ENCODE peak calls at places on chromosomes 4 and X, in eight cellular contexts. F, C, K, T, R, M, D and B are unnamed samples. For H3K4me1, the result is how much of the 10 kb centered on the place peaks cover.

GRCh38 chr4:174423257-174423944 is 98.9 kb downstream of the HPGD start:
- DNase-seq in T (peak), D (peak), M (no peak), F (peak), R (no peak), K (peak), C (no peak), B (peak)

GRCh38 chrX:153659268-153659667 is 12.3 kb downstream of the DUSP9 start:
- DNase-seq in M (no peak), D (no peak), T (no peak), K (no peak), C (no peak), R (no peak), F (no peak), B (no peak)

GRCh38 chrX:140701480-140701879 is 8.1 kb upstream of the LINC00632 start:
- DNase-seq in M (no peak), C (no peak), F (no peak), T (peak), R (no peak), K (peak), D (no peak), B (no peak)

GRCh38 chr4:75011131-75011795 is 78.3 kb downstream of the PARM1 start:
- DNase-seq in T (no peak), M (no peak), K (no peak), R (no peak), C (no peak), D (no peak), F (no peak), B (no peak)

GRCh38 chr4:143336828-143337599 is at the start of gene GAB1:
- DNase-seq in C (peak), D (peak), M (peak), F (peak), T (peak), R (peak), K (peak), B (peak)

GRCh38 chr4:108417923-108418322 is 202.5 kb upstream of the RPL34 start:
- DNase-seq in M (no peak), R (no peak), C (no peak), D (no peak), F (no peak), K (no peak), T (no peak), B (no peak)

GRCh38 chrX:20452487-20452886 is 185.8 kb upstream of the RPS6KA3 start:
- DNase-seq in T (no peak), K (no peak), M (no peak), R (no peak), C (no peak), F (no peak), D (no peak), B (no peak)

GRCh38 chrX:12894074-12894691 is 12.2 kb upstream of the TLR8 start:
- DNase-seq in M (no peak), F (no peak), K (no peak), T (peak), C (no peak), R (no peak), D (no peak), B (peak)

GRCh38 chr4:151806511-151806927 is 45.7 kb upstream of the GATB start:
- DNase-seq in D (peak), M (no peak), T (peak), R (peak), K (no peak), F (no peak), C (no peak), B (peak)

GRCh38 chr4:13441506-13441905 is 42.6 kb downstream of the RAB28 start:
- DNase-seq in T (no peak), M (no peak), R (no peak), K (no peak), C (no peak), F (no peak), D (no peak), B (no peak)

GRCh38 chrX:15475021-15475420 is 18.1 kb downstream of the PIR start:
- DNase-seq in F (no peak), R (no peak), C (no peak), K (no peak), M (no peak), T (no peak), D (no peak), B (no peak)

GRCh38 chr4:3286335-3287175 is 6.3 kb upstream of the RGS12 start:
- DNase-seq in C (no peak), M (no peak), D (no peak), T (no peak), K (no peak), R (no peak), F (no peak), B (peak)

GRCh38 chr4:37802068-37802666 is 24.3 kb upstream of the PGM2 start:
- DNase-seq in T (peak), F (no peak), R (peak), K (peak), M (no peak), D (peak), C (peak), B (peak)

GRCh38 chrX:31353095-31353494 is 281.3 kb upstream of the FTHL17 start:
- DNase-seq in C (no peak), T (peak), K (no peak), F (no peak), D (no peak), R (no peak), M (no peak), B (no peak)

GRCh38 chr4:47705326-47705981 is 132.4 kb downstream of the CORIN start:
- DNase-seq in C (no peak), R (no peak), D (no peak), T (peak), K (no peak), F (no peak), M (no peak), B (no peak)

GRCh38 chr4:60589425-60589824 is 610.7 kb upstream of the ADGRL3 start:
- DNase-seq in D (no peak), M (no peak), T (no peak), C (no peak), K (no peak), R (peak), F (no peak), B (no peak)

GRCh38 chrX:3712080-3712869 is 1.2 kb downstream of the PRKX start:
- DNase-seq in R (peak), C (no peak), K (peak), F (no peak), T (peak), D (no peak), M (no peak), B (no peak)

GRCh38 chrX:65406532-65406931 is 128.1 kb downstream of the LAS1L start:
- DNase-seq in T (no peak), K (no peak), R (no peak), F (no peak), D (no peak), M (no peak), C (no peak), B (no peak)

GRCh38 chrX:45900751-45901150 is 644.5 kb downstream of the ZNF674 start:
- DNase-seq in T (peak), C (no peak), M (no peak), R (no peak), D (no peak), F (no peak), K (no peak), B (no peak)

GRCh38 chr4:54215379-54216072 is 13.6 kb upstream of the PDGFRA start:
- DNase-seq in M (no peak), T (no peak), R (peak), C (no peak), K (no peak), F (no peak), D (no peak), B (no peak)

GRCh38 chrX:65034292-65034640 is 58.0 kb upstream of the ZC4H2 start:
- DNase-seq in C (no peak), T (no peak), D (no peak), M (no peak), R (no peak), K (no peak), F (no peak), B (no peak)

GRCh38 chr4:186074189-186074588 is 5.2 kb downstream of the TLR3 start:
- DNase-seq in F (no peak), K (no peak), M (no peak), R (no peak), C (peak), T (no peak), D (no peak), B (peak)

GRCh38 chr4:1770245-1770644 is 22.8 kb upstream of the FGFR3 start:
- DNase-seq in F (no peak), T (no peak), K (no peak), R (no peak), M (no peak), D (no peak), C (no peak), B (no peak)

GRCh38 chrX:50165727-50166126 is 35.1 kb downstream of the AKAP4 start:
- DNase-seq in R (no peak), C (no peak), K (no peak), T (no peak), D (no peak), F (no peak), M (no peak), B (no peak)

GRCh38 chr4:113979157-113979972 is at the start of gene ARSJ:
- DNase-seq in R (peak), D (peak), F (peak), T (peak), K (peak), C (peak), M (peak), B (peak)

GRCh38 chr4:110620352-110621327 is 2.2 kb downstream of the PITX2 start:
- DNase-seq in R (peak), T (no peak), C (no peak), M (peak), K (no peak), F (no peak), D (no peak), B (no peak)

GRCh38 chr4:77669911-77670590 is 64.4 kb downstream of the CXCL13 start:
- DNase-seq in C (no peak), M (no peak), T (no peak), K (peak), R (no peak), D (no peak), F (no peak), B (no peak)

GRCh38 chr4:64846417-64846816 is 437.2 kb upstream of the TECRL start:
- DNase-seq in K (no peak), M (no peak), R (no peak), C (no peak), F (no peak), D (no peak), T (no peak), B (no peak)

GRCh38 chr4:87054900-87055299 is 120.1 kb downstream of the AFF1 start:
- DNase-seq in C (no peak), F (no peak), R (no peak), K (no peak), M (no peak), T (no peak), D (no peak), B (peak)

GRCh38 chr4:98663226-98664006 is 5.0 kb upstream of the TSPAN5 start:
- DNase-seq in T (no peak), M (no peak), R (no peak), F (no peak), K (no peak), D (no peak), C (no peak), B (no peak)
- H3K4me1 ChIP-seq in T (under half), M (under half), R (under half), F (under half), K (under half), D (under half), C (under half), B (under half)

GRCh38 chr4:243407-243806 is 61.9 kb downstream of the ZNF732 start:
- DNase-seq in M (no peak), F (no peak), T (no peak), C (no peak), K (no peak), D (no peak), R (no peak), B (no peak)

GRCh38 chr4:244471-244870 is 60.8 kb downstream of the ZNF732 start:
- DNase-seq in F (no peak), R (peak), M (no peak), K (peak), D (no peak), T (peak), C (peak), B (peak)

GRCh38 chr4:242121-242848 is 63.0 kb downstream of the ZNF732 start:
- DNase-seq in M (peak), F (no peak), K (peak), C (peak), R (peak), T (peak), D (peak), B (peak)
- TF ChIP-seq CTCF in M (peak), F (peak), K (peak), C (peak), R (peak), T (peak), D (peak), B (peak)

GRCh38 chr4:76208005-76208765 is 5.4 kb downstream of the SCARB2 start:
- DNase-seq in T (peak), M (peak), C (peak), R (no peak), F (peak), D (peak), K (peak), B (peak)
- H3K4me1 ChIP-seq in T (under half), M (half or more), C (under half), R (under half), F (half or more), D (half or more), K (half or more), B (under half)

DNA sequence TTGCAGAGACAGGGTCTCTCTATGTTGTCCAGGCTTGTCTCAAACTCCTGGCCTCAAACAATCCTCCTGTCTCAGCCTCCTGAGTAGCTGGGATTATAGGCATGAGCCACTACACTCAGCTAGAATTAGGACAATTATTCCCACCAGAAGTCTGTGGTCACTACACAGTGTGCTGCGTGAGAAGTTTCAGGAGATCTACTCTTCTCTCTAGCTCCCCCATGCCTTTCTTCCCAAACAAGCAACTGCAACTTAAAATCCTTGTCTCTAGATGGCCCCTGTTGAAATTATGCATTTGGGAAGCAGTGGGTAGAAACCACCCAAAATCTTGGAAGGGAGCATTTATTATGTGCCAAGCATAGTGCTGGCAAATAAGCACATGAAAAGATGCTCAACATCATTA is 21.1 kb upstream of the MAP7D3 start:
- DNase-seq in D (no peak), R (no peak), T (no peak), K (no peak), F (no peak), M (no peak), C (no peak), B (no peak)
- TF ChIP-seq CTCF in D (no peak), R (peak), T (peak), K (no peak), F (no peak), M (no peak), C (no peak), B (no peak)

GRCh38 chr4:153573881-153574807 is 108.0 kb downstream of the TMEM131L start:
- DNase-seq in C (peak), D (peak), R (no peak), M (no peak), F (no peak), T (peak), K (peak), B (peak)
- H3K4me1 ChIP-seq in C (under half), D (under half), R (under half), M (under half), F (under half), T (under half), K (under half), B (under half)

GRCh38 chr4:126593626-126594025 is 1039.1 kb upstream of the INTU start:
- DNase-seq in T (no peak), F (no peak), K (no peak), M (no peak), C (no peak), D (no peak), R (no peak), B (no peak)

GRCh38 chr4:126595643-126596042 is 1037.1 kb upstream of the INTU start:
- DNase-seq in C (no peak), M (no peak), T (no peak), F (no peak), R (no peak), D (no peak), K (no peak), B (no peak)

GRCh38 chr4:126591583-126591982 is 1041.2 kb upstream of the INTU start:
- DNase-seq in R (no peak), F (no peak), T (peak), M (no peak), C (no peak), D (no peak), K (no peak), B (no peak)

GRCh38 chr4:126592088-126592487 is 1040.7 kb upstream of the INTU start:
- DNase-seq in K (no peak), T (peak), M (no peak), F (no peak), R (no peak), D (no peak), C (no peak), B (no peak)
- TF ChIP-seq CTCF in K (no peak), T (peak), M (no peak), F (peak), R (peak), D (peak), C (no peak), B (peak)

GRCh38 chr4:61773655-61774245 is 573.6 kb downstream of the ADGRL3 start:
- DNase-seq in R (no peak), T (no peak), F (no peak), K (no peak), M (no peak), C (no peak), D (no peak), B (no peak)

GRCh38 chr4:61772116-61772515 is 572.0 kb downstream of the ADGRL3 start:
- DNase-seq in M (no peak), K (no peak), T (no peak), F (no peak), C (no peak), R (no peak), D (no peak), B (no peak)

GRCh38 chr4:61770456-61770855 is 570.3 kb downstream of the ADGRL3 start:
- DNase-seq in D (no peak), K (no peak), F (no peak), M (no peak), R (no peak), T (no peak), C (no peak), B (no peak)
- H3K4me1 ChIP-seq in D (under half), K (under half), F (under half), M (under half), R (under half), T (under half), C (under half), B (under half)

GRCh38 chr4:8391972-8392371 is 48.6 kb downstream of the ACOX3 start:
- DNase-seq in F (no peak), D (peak), K (peak), R (no peak), C (peak), M (no peak), T (peak), B (no peak)

GRCh38 chr4:8394125-8394524 is 46.4 kb downstream of the ACOX3 start:
- DNase-seq in K (peak), C (peak), T (peak), F (no peak), M (peak), R (no peak), D (peak), B (peak)

GRCh38 chr4:8392591-8393190 is 47.8 kb downstream of the ACOX3 start:
- DNase-seq in C (no peak), R (no peak), K (no peak), T (peak), D (no peak), F (no peak), M (no peak), B (no peak)

GRCh38 chr4:8394806-8395205 is 45.7 kb downstream of the ACOX3 start:
- DNase-seq in F (no peak), D (no peak), C (no peak), T (no peak), M (no peak), K (no peak), R (no peak), B (no peak)

GRCh38 chr4:8393593-8394038 is 46.9 kb downstream of the ACOX3 start:
- DNase-seq in F (peak), T (peak), M (no peak), D (peak), R (no peak), K (peak), C (peak), B (peak)
- TF ChIP-seq CTCF in F (peak), T (peak), M (no peak), D (no peak), R (no peak), K (no peak), C (no peak), B (no peak)

GRCh38 chr4:106670911-106671310 is 302.3 kb upstream of the GIMD1 start:
- DNase-seq in C (no peak), K (no peak), T (no peak), F (no peak), R (no peak), D (no peak), M (no peak), B (no peak)

GRCh38 chr4:106671711-106672110 is 303.1 kb upstream of the GIMD1 start:
- DNase-seq in F (no peak), T (no peak), R (no peak), C (no peak), D (no peak), K (no peak), M (no peak), B (no peak)

GRCh38 chr4:106681381-106681921 is 312.9 kb upstream of the GIMD1 start:
- DNase-seq in M (peak), K (no peak), R (no peak), F (no peak), C (no peak), T (no peak), D (no peak), B (no peak)

GRCh38 chr4:106679063-106679462 is 310.5 kb upstream of the GIMD1 start:
- DNase-seq in M (no peak), K (no peak), R (no peak), T (no peak), C (no peak), F (no peak), D (no peak), B (no peak)

GRCh38 chr4:106676173-106676921 is 307.8 kb upstream of the GIMD1 start:
- DNase-seq in C (no peak), K (no peak), M (no peak), F (no peak), T (peak), R (no peak), D (no peak), B (no peak)
- H3K4me1 ChIP-seq in C (under half), K (under half), M (under half), F (under half), T (under half), R (under half), D (under half), B (under half)